ENCODE peak calls at places on chromosomes 13 and 19, in five cellular contexts. B, O, F, J and Y are unnamed samples.
A peak's percentile ranks its signal among the peaks of the same experiment; 100 is the strongest.

GRCh38 chr13:76226941-76227340 is 590.8 kb downstream of the LMO7 start:
- ATAC-seq in O (no peak), F (no peak), B (no peak), J (no peak), Y (no peak)

GRCh38 chr19:4816388-4817165 is 14.9 kb downstream of the TICAM1 start:
- ATAC-seq in B (no peak), J (no peak), F (no peak), O (no peak), Y (no peak)

GRCh38 chr13:40550130-40550529 is 116.3 kb downstream of the FOXO1 start:
- ATAC-seq in F (peak; percentile 9), O (no peak), J (no peak), B (no peak), Y (no peak)

GRCh38 chr19:46608178-46608577 is 7.0 kb downstream of the CALM3 start:
- ATAC-seq in F (no peak), B (no peak), J (no peak), O (no peak), Y (no peak)

GRCh38 chr13:71625694-71626093 is 241.3 kb downstream of the DACH1 start:
- ATAC-seq in O (no peak), F (no peak), B (no peak), J (no peak), Y (no peak)

GRCh38 chr13:29946093-29946492 is 95.7 kb upstream of the UBL3 start:
- ATAC-seq in J (no peak), O (no peak), F (no peak), B (no peak), Y (no peak)

GRCh38 chr13:99380921-99381645 is 73.9 kb upstream of the GPR183 start:
- ATAC-seq in B (no peak), O (no peak), F (no peak), J (peak; percentile 77), Y (no peak)

GRCh38 chr19:51503428-51503827 is 1.8 kb upstream of the SIGLEC12 start:
- ATAC-seq in F (no peak), B (no peak), J (no peak), O (no peak), Y (no peak)

GRCh38 chr13:80113714-80114454 is 227.0 kb downstream of the SPRY2 start:
- ATAC-seq in B (no peak), J (no peak), F (no peak), O (no peak), Y (no peak)

GRCh38 chr13:38086721-38087120 is 217.1 kb upstream of the TRPC4 start:
- ATAC-seq in J (no peak), B (no peak), O (no peak), F (no peak), Y (no peak)

GRCh38 chr13:40895715-40896184 is 106.3 kb downstream of the SLC25A15 start:
- ATAC-seq in F (peak; percentile 99), O (no peak), J (peak; percentile 74), B (peak; percentile 31), Y (no peak)

GRCh38 chr19:33438016-33438671 is 64.6 kb downstream of the CEBPG start:
- ATAC-seq in O (no peak), J (no peak), F (peak; percentile 39), B (no peak), Y (no peak)

DNA sequence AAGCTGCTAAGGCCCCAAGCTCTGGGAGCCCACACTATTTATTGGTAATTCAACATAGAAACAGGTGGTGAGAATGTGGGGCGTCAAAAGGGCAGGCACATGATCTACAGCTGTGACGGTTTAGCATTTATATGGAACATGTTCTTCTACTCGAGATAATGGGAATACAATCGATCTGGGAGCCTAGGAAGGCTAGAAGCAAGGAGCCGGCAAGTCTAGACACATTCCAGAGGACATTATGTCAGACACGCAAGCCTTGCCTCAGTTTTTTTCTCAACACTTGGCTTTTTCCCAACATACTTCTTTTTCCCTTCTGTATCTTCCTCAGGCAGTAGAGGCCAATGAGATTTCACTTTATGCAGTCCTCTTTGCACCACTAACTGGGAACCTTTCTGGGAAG is 315.7 kb upstream of the SLITRK5 start:
- ATAC-seq in J (no peak), B (no peak), O (no peak), F (no peak), Y (no peak)
- TF ChIP-seq POLR2A in J (no peak), B (no peak), O (no peak), F (no peak), Y (no peak)

DNA sequence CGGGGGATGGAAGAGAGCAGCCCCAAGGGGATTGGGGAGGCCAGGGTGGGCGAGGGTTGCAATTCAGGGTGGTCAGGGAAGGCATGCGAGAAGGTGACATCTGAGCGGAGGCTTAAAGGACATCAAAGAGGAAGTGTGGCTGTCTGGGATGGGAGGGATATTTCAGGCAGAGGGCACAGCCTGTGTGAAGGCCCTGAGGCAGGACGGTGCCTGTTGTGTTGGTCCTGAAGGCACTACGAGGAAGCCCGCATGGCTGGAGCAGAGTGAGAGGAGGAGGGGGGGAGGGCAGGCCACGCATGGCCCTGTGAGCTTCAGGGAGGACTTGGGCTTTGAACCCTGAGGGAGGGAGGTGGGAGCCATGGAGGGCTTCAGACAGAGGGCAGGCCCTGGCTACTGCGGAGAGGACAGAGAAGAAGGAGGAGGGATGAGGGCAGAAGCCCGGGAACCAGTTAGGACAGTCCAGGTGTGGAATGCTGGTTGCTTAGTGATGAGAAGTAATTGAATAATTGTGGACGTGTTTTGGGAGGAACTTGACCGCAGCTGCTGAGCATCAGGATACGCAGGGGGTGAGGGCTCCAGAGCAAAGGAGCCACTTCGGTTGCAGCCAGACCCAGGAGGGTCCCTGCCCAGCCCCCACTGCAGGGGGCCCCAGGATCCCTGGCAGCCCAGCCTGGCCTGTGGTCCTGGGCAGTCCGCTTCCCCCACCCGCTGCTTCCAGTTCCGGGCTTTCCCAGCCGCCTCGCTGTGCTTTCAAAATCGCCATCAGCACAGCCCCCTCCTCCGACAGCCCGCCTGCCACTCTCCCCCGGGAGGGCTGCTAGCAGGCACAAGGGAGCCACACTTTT is 6.2 kb downstream of the TLE6 start:
- ATAC-seq in J (peak; percentile 41), O (peak; percentile 42), F (peak; percentile 33), B (peak; percentile 67), Y (peak; percentile 65)
- TF ChIP-seq EP300 in J (no peak), O (no peak), F (no peak), B (no peak), Y (no peak)

GRCh38 chr13:108215428-108215827 is at the start of gene LIG4:
- ATAC-seq in J (peak; percentile 80), B (peak; percentile 78), F (peak; percentile 74), O (peak; percentile 87), Y (peak; percentile 83)
- TF ChIP-seq POLR2AphosphoS5 in J (peak; percentile 58), B (peak; percentile 52), F (no peak), O (peak; percentile 26), Y (peak; percentile 11)

GRCh38 chr19:38266070-38266469 is 1.7 kb downstream of the SPINT2 start:
- ATAC-seq in O (no peak), F (peak; percentile 29), B (no peak), J (no peak), Y (no peak)

GRCh38 chr19:38264486-38265212 is at the start of gene SPINT2:
- ATAC-seq in F (no peak), J (peak; percentile 49), B (no peak), O (peak; percentile 50), Y (peak; percentile 22)

GRCh38 chr19:38263696-38264485 is 482 bp upstream of the SPINT2 start:
- ATAC-seq in F (peak; percentile 40), J (peak; percentile 83), B (no peak), O (peak; percentile 81), Y (peak; percentile 42)

GRCh38 chr19:38265213-38265861 is 964 bp downstream of the SPINT2 start:
- ATAC-seq in J (no peak), F (no peak), B (no peak), O (peak; percentile 44), Y (no peak)

GRCh38 chr19:38262585-38263268 is 1.6 kb upstream of the SPINT2 start:
- ATAC-seq in O (no peak), B (no peak), F (no peak), J (no peak), Y (no peak)
- TF ChIP-seq POLR2A in O (no peak), B (no peak), F (no peak), J (no peak), Y (no peak)

GRCh38 chr13:114151565-114152284 is 19.3 kb upstream of the RASA3 start:
- ATAC-seq in B (peak; percentile 75), J (no peak), O (peak; percentile 49), F (peak; percentile 75), Y (no peak)
- TF ChIP-seq EP300 in B (no peak), J (no peak), O (no peak), F (no peak), Y (no peak)